ENCODE peak calls at places on chromosome 3, in ten cellular contexts. M is neuronal stem cell; D is mammary epithelial cell; Z is kidney epithelial cell; J is right cardiac atrium; X is GM23338; T is bronchial epithelial cell; R is CD8-positive, alpha-beta memory T cell; S is mesendoderm; O is HL-60. C is an unnamed sample. For H3K27me3, the result is how much of the 10 kb centered on the place peaks cover.

GRCh38 chr3:53222183-53222901 is 33.5 kb downstream of the TKT start:
- DNase-seq in R (no peak), J (no peak), D (no peak), S (no peak), O (no peak), T (no peak), M (no peak), Z (no peak), X (peak), C (peak)

GRCh38 chr3:184308744-184309143 is 5.7 kb upstream of the EIF4G1 start:
- DNase-seq in Z (no peak), M (no peak), J (no peak), S (no peak), D (no peak), X (no peak), O (no peak), T (no peak), R (no peak), C (no peak)

GRCh38 chr3:27319847-27320526 is 49.2 kb downstream of the NEK10 start:
- DNase-seq in S (no peak), J (peak), R (no peak), D (no peak), T (no peak), M (no peak), O (no peak), Z (no peak), X (no peak), C (no peak)

GRCh38 chr3:160564205-160564922 is 1.0 kb downstream of the KPNA4 start:
- DNase-seq in Z (no peak), D (no peak), S (peak), T (no peak), R (no peak), O (no peak), X (peak), M (peak), J (peak), C (peak)

GRCh38 chr3:132543016-132543739 is 53.9 kb upstream of the ACKR4 start:
- DNase-seq in J (no peak), O (peak), D (peak), X (no peak), R (no peak), M (no peak), Z (peak), S (no peak), T (peak), C (no peak)

GRCh38 chr3:137263982-137264777 is 306.4 kb downstream of the IL20RB start:
- DNase-seq in R (no peak), X (no peak), S (no peak), O (no peak), T (no peak), M (no peak), Z (no peak), J (peak), D (no peak), C (no peak)

GRCh38 chr3:64687781-64688515 is at the start of gene ADAMTS9:
- DNase-seq in J (peak), S (peak), O (no peak), Z (no peak), D (peak), R (no peak), T (no peak), X (peak), M (peak), C (peak)

GRCh38 chr3:184429786-184430185 is 49.9 kb downstream of the CHRD start:
- DNase-seq in J (no peak), O (no peak), M (no peak), R (no peak), T (no peak), S (no peak), D (no peak), X (no peak), Z (no peak), C (no peak)

GRCh38 chr3:69084326-69084667 is 440 bp upstream of the ARL6IP5 start:
- DNase-seq in R (no peak), O (no peak), J (no peak), S (peak), M (no peak), D (peak), Z (peak), T (peak), X (no peak), C (no peak)

GRCh38 chr3:146065573-146066006 is 95.4 kb downstream of the PLOD2 start:
- DNase-seq in R (no peak), M (peak), X (peak), Z (peak), S (peak), D (peak), T (peak), J (no peak), O (peak), C (no peak)

GRCh38 chr3:160583451-160583850 is 18.1 kb upstream of the KPNA4 start:
- DNase-seq in S (no peak), O (no peak), J (no peak), T (peak), M (no peak), D (peak), X (no peak), Z (no peak), R (no peak), C (no peak)

GRCh38 chr3:61060421-61060861 is 190.8 kb downstream of the FHIT start:
- DNase-seq in T (peak), S (no peak), D (peak), Z (no peak), O (no peak), R (no peak), M (no peak), J (no peak), X (no peak), C (no peak)

GRCh38 chr3:99781761-99782160 is 35.9 kb upstream of the CMSS1 start:
- DNase-seq in J (no peak), M (no peak), D (peak), O (no peak), X (no peak), R (no peak), S (no peak), Z (no peak), T (peak), C (no peak)

GRCh38 chr3:122679085-122679466 is 1.6 kb upstream of the PARP14 start:
- DNase-seq in O (no peak), Z (peak), R (peak), S (peak), T (peak), M (peak), X (peak), J (peak), D (peak), C (peak)

GRCh38 chr3:107938128-107938527 is 152.7 kb downstream of the CD47 start:
- DNase-seq in D (peak), O (no peak), T (peak), M (no peak), S (peak), J (peak), X (peak), Z (no peak), R (no peak), C (peak)

GRCh38 chr3:97712919-97713318 is 51.6 kb upstream of the ARL6 start:
- DNase-seq in Z (no peak), J (no peak), O (no peak), T (no peak), X (no peak), D (no peak), S (no peak), R (no peak), M (no peak), C (no peak)

GRCh38 chr3:108406661-108407206 is 103.7 kb downstream of the MYH15 start:
- DNase-seq in X (peak), Z (peak), O (peak), M (peak), S (peak), J (no peak), T (peak), R (no peak), D (peak), C (no peak)

GRCh38 chr3:177491301-177492031 is 294.2 kb upstream of the TBL1XR1 start:
- DNase-seq in R (no peak), O (no peak), S (peak), J (no peak), Z (no peak), T (peak), M (no peak), D (peak), X (no peak), C (no peak)

GRCh38 chr3:9101286-9101685 is 138.0 kb upstream of the RAD18 start:
- DNase-seq in X (peak), Z (no peak), O (no peak), T (no peak), M (no peak), D (no peak), S (peak), R (no peak), J (no peak), C (peak)

GRCh38 chr3:195106418-195106906 is 164.5 kb downstream of the XXYLT1 start:
- DNase-seq in S (peak), J (peak), O (peak), R (peak), M (peak), X (peak), Z (no peak), T (no peak), D (peak), C (peak)

GRCh38 chr3:46472056-46472455 is 7.4 kb upstream of the LTF start:
- DNase-seq in O (no peak), S (no peak), X (no peak), T (no peak), J (no peak), Z (no peak), D (no peak), R (no peak), M (no peak), C (no peak)

GRCh38 chr3:150775001-150775599 is 12.1 kb upstream of the SIAH2 start:
- DNase-seq in X (no peak), T (peak), J (no peak), M (no peak), D (no peak), Z (peak), O (no peak), R (no peak), S (no peak), C (no peak)

GRCh38 chr3:47022540-47023161 is 43.2 kb downstream of the NBEAL2 start:
- DNase-seq in D (no peak), M (no peak), J (peak), X (no peak), S (no peak), Z (no peak), R (no peak), O (no peak), T (no peak), C (no peak)

GRCh38 chr3:135927170-135927569 is 38.4 kb upstream of the PPP2R3A start:
- DNase-seq in J (no peak), Z (no peak), R (no peak), X (no peak), M (no peak), D (peak), O (no peak), S (no peak), T (peak), C (no peak)

GRCh38 chr3:13294442-13295351 is 125.4 kb downstream of the NUP210 start:
- DNase-seq in J (no peak), Z (no peak), M (no peak), R (no peak), T (no peak), S (no peak), D (no peak), X (no peak), O (no peak), C (no peak)

GRCh38 chr3:13289771-13290285 is 130.3 kb downstream of the NUP210 start:
- DNase-seq in R (no peak), O (no peak), X (no peak), J (no peak), T (no peak), D (no peak), S (no peak), Z (no peak), M (no peak), C (no peak)

GRCh38 chr3:13290941-13291340 is 129.2 kb downstream of the NUP210 start:
- DNase-seq in D (no peak), T (no peak), R (no peak), J (no peak), X (no peak), O (no peak), Z (no peak), M (no peak), S (no peak), C (no peak)

GRCh38 chr3:13288732-13289718 is 131.1 kb downstream of the NUP210 start:
- DNase-seq in M (no peak), X (no peak), D (no peak), R (no peak), T (no peak), J (no peak), S (no peak), O (no peak), Z (no peak), C (no peak)

DNA sequence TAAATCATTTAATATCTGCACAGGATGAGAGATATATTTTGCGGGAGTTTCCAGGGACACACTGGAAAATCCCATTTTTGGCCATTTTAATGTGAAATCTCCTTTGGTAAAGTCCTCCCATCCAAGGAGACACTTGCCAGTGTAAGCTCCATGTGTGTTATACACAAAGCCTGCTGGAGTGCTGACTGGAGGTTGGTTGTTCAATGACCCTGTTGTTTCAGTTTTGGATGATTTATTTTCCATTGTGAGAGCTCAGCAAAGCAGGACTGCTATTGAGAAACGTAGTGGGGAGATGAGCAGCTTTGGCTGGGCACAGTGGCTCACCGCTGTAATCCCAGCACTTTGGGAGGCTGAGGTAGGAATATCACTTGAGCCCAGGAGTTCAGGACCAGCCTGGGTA is 127.8 kb downstream of the NUP210 start:
- DNase-seq in D (no peak), Z (no peak), R (no peak), S (no peak), J (no peak), O (no peak), X (no peak), T (no peak), M (no peak), C (no peak)
- H3K27me3 ChIP-seq in D (under half), Z (under half), R (under half), S (under half), J (under half), O (under half), X (under half), T (under half), M (under half), C (under half)

GRCh38 chr3:147377412-147378185 is 28.7 kb downstream of the ZIC4 start:
- DNase-seq in M (no peak), J (no peak), T (no peak), D (no peak), O (no peak), S (peak), Z (no peak), X (peak), R (no peak), C (peak)
- H3K27me3 ChIP-seq in M (under half), J (under half), T (under half), D (half or more), O (under half), S (half or more), Z (half or more), X (half or more), R (under half), C (half or more)

GRCh38 chr3:49566312-49566711 is 12.0 kb downstream of the BSN start:
- DNase-seq in T (peak), S (peak), R (no peak), J (no peak), M (no peak), D (no peak), Z (no peak), X (peak), O (no peak), C (peak)
- H3K27me3 ChIP-seq in T (under half), S (under half), R (under half), J (under half), M (under half), D (under half), Z (under half), X (under half), O (under half), C (under half)

GRCh38 chr3:186825294-186825821 is 17.2 kb upstream of the ADIPOQ start:
- DNase-seq in X (peak), O (no peak), Z (no peak), M (no peak), D (no peak), R (no peak), J (peak), S (peak), T (peak), C (peak)
- H3K27me3 ChIP-seq in X (half or more), O (under half), Z (under half), M (under half), D (under half), R (under half), J (under half), S (under half), T (under half), C (under half)

GRCh38 chr3:105355355-105356063 is 11.2 kb upstream of the ALCAM start:
- DNase-seq in T (peak), O (no peak), X (no peak), J (no peak), R (no peak), S (no peak), M (no peak), Z (no peak), D (peak), C (no peak)
- H3K27me3 ChIP-seq in T (under half), O (under half), X (under half), J (under half), R (under half), S (under half), M (under half), Z (under half), D (under half), C (under half)